ENCODE peak calls at places on chromosomes 2 and 18, in five cellular contexts. E is ureter, N is ELF-1, D is upper lobe of right lung, V is osteocyte. K is an unnamed sample.

GRCh38 chr2:230690439-230690838 is 22.2 kb upstream of the CAB39 start:
- DNase-seq in E (no peak), N (no peak), D (peak; percentile 78), V (no peak), K (no peak)

GRCh38 chr2:196759378-196759706 is 40.1 kb downstream of the GTF3C3 start:
- DNase-seq in E (no peak), N (no peak), D (no peak), V (no peak), K (no peak)

GRCh38 chr2:43340945-43341356 is 114.5 kb upstream of the ZFP36L2 start:
- DNase-seq in E (no peak), N (no peak), D (no peak), V (no peak), K (no peak)

GRCh38 chr2:26623541-26624497 is 17.3 kb downstream of the CIB4 start:
- DNase-seq in E (no peak), N (peak; percentile 35), D (peak; percentile 30), V (no peak), K (no peak)

GRCh38 chr2:20622731-20623130 is 28.2 kb downstream of the HS1BP3 start:
- DNase-seq in E (no peak), N (no peak), D (peak; percentile 50), V (no peak), K (no peak)

GRCh38 chr2:158890296-158890905 is 78.0 kb upstream of the TANC1 start:
- DNase-seq in E (no peak), N (no peak), D (no peak), V (no peak), K (no peak)

GRCh38 chr18:4636957-4637356 is 181.8 kb upstream of the DLGAP1 start:
- DNase-seq in E (no peak), N (no peak), D (no peak), V (no peak), K (peak; percentile 8)

GRCh38 chr18:64244571-64244970 is 95.7 kb upstream of the LINC00305 start:
- DNase-seq in E (no peak), N (peak; percentile 22), D (no peak), V (no peak), K (peak; percentile 8)

GRCh38 chr2:201414099-201415023 is 36.9 kb downstream of the TRAK2 start:
- DNase-seq in E (no peak), N (no peak), D (no peak), V (no peak), K (no peak)

GRCh38 chr2:11129598-11130449 is 25.4 kb upstream of the SLC66A3 start:
- DNase-seq in E (peak; percentile 78), N (peak; percentile 91), D (peak; percentile 90), V (no peak), K (peak; percentile 75)

GRCh38 chr18:3710712-3711269 is 260.8 kb downstream of the TGIF1 start:
- DNase-seq in E (peak; percentile 63), N (no peak), D (peak; percentile 77), V (no peak), K (peak; percentile 26)

GRCh38 chr2:656676-657075 is 20.5 kb downstream of the TMEM18 start:
- DNase-seq in E (no peak), N (no peak), D (no peak), V (peak; percentile 46), K (no peak)

GRCh38 chr2:48738806-48739205 is 16.7 kb downstream of the LHCGR start:
- DNase-seq in E (no peak), N (no peak), D (no peak), V (no peak), K (no peak)

GRCh38 chr2:240384711-240385450 is 50.6 kb upstream of the GPC1 start:
- DNase-seq in E (no peak), N (no peak), D (peak; percentile 34), V (no peak), K (no peak)

GRCh38 chr2:218878486-218878885 is 2.2 kb upstream of the WNT10A start:
- DNase-seq in E (no peak), N (no peak), D (no peak), V (no peak), K (no peak)

GRCh38 chr2:84477886-84478285 is 18.8 kb upstream of the SUCLG1 start:
- DNase-seq in E (no peak), N (no peak), D (no peak), V (no peak), K (no peak)

GRCh38 chr18:68316636-68317035 is 398.3 kb downstream of the TMX3 start:
- DNase-seq in E (no peak), N (no peak), D (no peak), V (no peak), K (no peak)

GRCh38 chr2:12855508-12855907 is 138.8 kb downstream of the TRIB2 start:
- DNase-seq in E (no peak), N (no peak), D (no peak), V (no peak), K (no peak)

GRCh38 chr18:26771524-26771923 is 94.0 kb downstream of the AQP4 start:
- DNase-seq in E (no peak), N (no peak), D (no peak), V (no peak), K (peak; percentile 28)

GRCh38 chr2:143261986-143262784 is 133.0 kb downstream of the ARHGAP15 start:
- DNase-seq in E (no peak), N (no peak), D (no peak), V (no peak), K (no peak)

GRCh38 chr2:217626926-217627325 is 375.9 kb downstream of the TNS1 start:
- DNase-seq in E (no peak), N (no peak), D (no peak), V (no peak), K (no peak)

GRCh38 chr2:113981404-113982134 is 91.7 kb downstream of the ACTR3 start:
- DNase-seq in E (no peak), N (no peak), D (no peak), V (no peak), K (no peak)

GRCh38 chr2:142234701-142235100 is 103.9 kb upstream of the LRP1B start:
- DNase-seq in E (no peak), N (no peak), D (no peak), V (no peak), K (no peak)

GRCh38 chr2:170930132-170931109 is 1.4 kb downstream of the GORASP2 start:
- DNase-seq in E (no peak), N (peak; percentile 35), D (no peak), V (no peak), K (peak; percentile 9)

K was measured in endothelial cell.